ENCODE peak calls at places on chromosomes 5 and 9, in ten cellular contexts. D is GOT3; U is left ventricle myocardium superior; B is NCI-H345; A is A549; I is activated T-cell treated with anti-CD3 and anti-CD28 coated beads for 1 hour; S is activated T-helper 1 cell treated with anti-CD3 and anti-CD28 coated beads, Interleukin-2, amount 50 U/mL, for 16 hours; O is cerebellar nuclear complex; T is epithelial cell of esophagus; H is cardiac muscle cell. W is an unnamed sample.

GRCh38 chr5:141488591-141489478 is at the start of gene PCDHGC5:
- DNase-seq in S (no peak), H (peak), O (no peak), T (peak), B (no peak), A (no peak), D (no peak), U (no peak), I (no peak), W (no peak)

GRCh38 chr5:3827624-3828023 is 232.0 kb downstream of the IRX1 start:
- DNase-seq in D (no peak), A (no peak), T (no peak), U (no peak), O (no peak), I (no peak), S (no peak), B (no peak), H (no peak), W (no peak)

GRCh38 chr9:95580812-95581761 is 64.3 kb upstream of the PTCH1 start:
- DNase-seq in U (no peak), I (no peak), A (no peak), D (no peak), B (no peak), T (no peak), S (no peak), O (no peak), H (no peak), W (no peak)

GRCh38 chr5:122673343-122673742 is 101.5 kb upstream of the SNX2 start:
- DNase-seq in T (no peak), O (no peak), B (no peak), I (no peak), U (peak), H (peak), S (no peak), D (no peak), A (no peak), W (no peak)

GRCh38 chr9:86801246-86801645 is 146.1 kb downstream of the GAS1 start:
- DNase-seq in I (no peak), H (peak), O (no peak), U (peak), B (no peak), T (no peak), A (no peak), S (no peak), D (no peak), W (no peak)

GRCh38 chr5:77282337-77283027 is 72.0 kb downstream of the PDE8B start:
- DNase-seq in T (peak), S (no peak), B (no peak), A (no peak), D (no peak), I (no peak), H (peak), O (no peak), U (no peak), W (no peak)

GRCh38 chr9:87883990-87884389 is 1.3 kb downstream of the SPATA31E1 start:
- DNase-seq in A (peak), D (no peak), O (no peak), I (no peak), T (no peak), U (no peak), H (no peak), S (no peak), B (no peak), W (no peak)

GRCh38 chr9:134546231-134546731 is 95.3 kb upstream of the COL5A1 start:
- DNase-seq in H (peak), D (no peak), I (no peak), O (no peak), S (no peak), T (no peak), A (no peak), U (peak), B (no peak), W (no peak)

GRCh38 chr9:87714819-87715218 is 11.1 kb upstream of the CTSL start:
- DNase-seq in O (no peak), B (peak), I (no peak), H (peak), U (no peak), S (no peak), T (peak), D (no peak), A (peak), W (no peak)

GRCh38 chr9:77953590-77953989 is 78.0 kb downstream of the GNAQ start:
- DNase-seq in D (no peak), T (no peak), B (no peak), H (no peak), O (no peak), U (no peak), I (no peak), S (no peak), A (no peak), W (no peak)

GRCh38 chr5:149474198-149474597 is 77.0 kb downstream of the CSNK1A1 start:
- DNase-seq in H (no peak), T (peak), B (no peak), A (no peak), I (no peak), O (no peak), S (no peak), D (no peak), U (no peak), W (no peak)

GRCh38 chr5:95773325-95774059 is 42.4 kb downstream of the RHOBTB3 start:
- DNase-seq in O (no peak), D (no peak), A (no peak), H (peak), I (no peak), U (no peak), T (peak), S (no peak), B (no peak), W (no peak)

GRCh38 chr5:65041296-65042158 is 272.8 kb downstream of the CWC27 start:
- DNase-seq in A (no peak), I (no peak), B (no peak), D (no peak), O (no peak), T (no peak), U (no peak), S (no peak), H (peak), W (no peak)

GRCh38 chr5:141850183-141850768 is 27.9 kb downstream of the PCDH1 start:
- DNase-seq in S (peak), T (no peak), U (no peak), H (peak), O (no peak), A (peak), B (peak), I (peak), D (no peak), W (peak)

GRCh38 chr9:131330814-131331600 is 41.5 kb downstream of the PLPP7 start:
- DNase-seq in S (no peak), D (no peak), B (no peak), A (no peak), I (no peak), T (no peak), U (peak), H (peak), O (no peak), W (no peak)

GRCh38 chr5:149904293-149904886 is 40.2 kb downstream of the PDE6A start:
- DNase-seq in A (no peak), O (no peak), S (no peak), U (no peak), H (peak), B (no peak), I (no peak), D (no peak), T (no peak), W (no peak)

GRCh38 chr5:167916706-167917105 is 374.7 kb upstream of the WWC1 start:
- DNase-seq in S (no peak), O (no peak), I (no peak), A (no peak), U (peak), B (no peak), D (no peak), H (peak), T (no peak), W (no peak)

GRCh38 chr5:180644825-180645608 is 4.4 kb downstream of the FLT4 start:
- DNase-seq in B (no peak), O (no peak), S (no peak), H (no peak), I (no peak), A (no peak), D (no peak), U (peak), T (no peak), W (no peak)

GRCh38 chr5:137344723-137345322 is 154.3 kb downstream of the SPOCK1 start:
- DNase-seq in O (no peak), U (no peak), A (peak), B (peak), T (peak), I (no peak), D (peak), H (peak), S (no peak), W (no peak)

GRCh38 chr9:88418715-88419540 is 30.7 kb downstream of the SPIN1 start:
- DNase-seq in D (no peak), A (no peak), T (peak), I (no peak), B (no peak), H (no peak), U (no peak), S (peak), O (no peak), W (no peak)

GRCh38 chr5:72156921-72157320 is 49.6 kb downstream of the MAP1B start:
- DNase-seq in H (peak), B (no peak), U (no peak), I (no peak), T (peak), D (no peak), A (no peak), S (no peak), O (no peak), W (no peak)

GRCh38 chr5:120139039-120139438 is 325.1 kb upstream of the PRR16 start:
- DNase-seq in U (no peak), D (no peak), O (no peak), T (peak), I (no peak), S (no peak), H (peak), B (no peak), A (peak), W (no peak)

GRCh38 chr5:56264417-56265025 is 31.4 kb upstream of the ANKRD55 start:
- DNase-seq in U (no peak), S (no peak), D (no peak), H (peak), A (peak), T (peak), I (no peak), B (peak), O (no peak), W (no peak)

GRCh38 chr9:123003467-123003866 is 30.0 kb upstream of the GPR21 start:
- DNase-seq in T (no peak), I (no peak), A (no peak), U (no peak), B (no peak), O (no peak), H (peak), D (no peak), S (no peak), W (no peak)

W was measured in effector memory CD8-positive, alpha-beta T cell.